ENCODE peak calls at places on chromosomes 3 and 15, in seven cellular contexts. X is activated T-helper 9 cell treated with anti-CD3 and anti-CD28 coated beads, Interleukin-2, amount 50 U/mL, for 16 hours; H is RWPE2; W is fibroblast of mammary gland; S is breast epithelium; I is KBM-7; B is GM13976. D is an unnamed sample.

GRCh38 chr3:146163584-146163983 is 2.6 kb upstream of the PLOD2 start:
- DNase-seq in X (no peak), H (no peak), W (peak), S (no peak), I (no peak), B (no peak), D (no peak)

GRCh38 chr3:35598804-35599203 is 40.5 kb upstream of the ARPP21 start:
- DNase-seq in X (no peak), H (no peak), W (no peak), S (no peak), I (no peak), B (no peak), D (no peak)

GRCh38 chr3:150443331-150443741 is 35.2 kb downstream of the TSC22D2 start:
- DNase-seq in X (no peak), H (no peak), W (peak), S (no peak), I (no peak), B (no peak), D (no peak)

GRCh38 chr15:69592954-69593353 is 140.3 kb downstream of the RPLP1 start:
- DNase-seq in X (no peak), H (no peak), W (no peak), S (no peak), I (no peak), B (no peak), D (no peak)

GRCh38 chr15:45588199-45588910 is 1.2 kb downstream of the BLOC1S6 start:
- DNase-seq in X (no peak), H (no peak), W (peak), S (no peak), I (no peak), B (no peak), D (no peak)

GRCh38 chr3:28334552-28334951 is 14.0 kb upstream of the ZCWPW2 start:
- DNase-seq in X (no peak), H (no peak), W (peak), S (no peak), I (no peak), B (no peak), D (no peak)

GRCh38 chr3:142963266-142964149 is at the start of gene PAQR9:
- DNase-seq in X (no peak), H (no peak), W (no peak), S (no peak), I (peak), B (peak), D (no peak)

GRCh38 chr3:123096701-123097100 is 29.9 kb downstream of the PDIA5 start:
- DNase-seq in X (no peak), H (no peak), W (peak), S (no peak), I (no peak), B (no peak), D (no peak)

GRCh38 chr3:47578119-47578630 is 490 bp downstream of the CSPG5 start:
- DNase-seq in X (peak), H (no peak), W (no peak), S (no peak), I (no peak), B (peak), D (no peak)

D was measured in chondrocyte.